ENCODE peak calls at places on chromosomes 7 and 10, in nine cellular contexts. One of them, this sample, is unnamed.
A peak's percentile ranks its signal among the peaks of the same experiment; 100 is the strongest.

GRCh38 chr10:64209574-64209973 is 688.4 kb downstream of the REEP3 start:
- DNase-seq in H4: no peak
- DNase-seq in stimulated activated CD4-positive, alpha-beta T cell treated with anti-CD3 and anti-CD28 coated beads, Interleukin-4, amount 100 ng/mL, for 1 hour: no peak
- DNase-seq in renal cortical epithelial cell: no peak
- DNase-seq in T-cell: no peak
- DNase-seq in NCI-H1694 treated with DMSO at 0.1 percent for 48 hours: no peak
- DNase-seq in AG08395: no peak
- DNase-seq in NCI-H1417 treated with DMSO at 0.1 percent for 48 hours: no peak
- DNase-seq in NCI-H2107: no peak
- DNase-seq in this sample: no peak

GRCh38 chr10:101569838-101570763 is 18.0 kb downstream of the POLL start:
- DNase-seq in H4: peak; percentile 54
- DNase-seq in stimulated activated CD4-positive, alpha-beta T cell treated with anti-CD3 and anti-CD28 coated beads, Interleukin-4, amount 100 ng/mL, for 1 hour: peak; percentile 82
- DNase-seq in renal cortical epithelial cell: no peak
- DNase-seq in T-cell: peak; percentile 69
- DNase-seq in NCI-H1694 treated with DMSO at 0.1 percent for 48 hours: peak; percentile 54
- DNase-seq in AG08395: peak; percentile 92
- DNase-seq in NCI-H1417 treated with DMSO at 0.1 percent for 48 hours: no peak
- DNase-seq in NCI-H2107: peak; percentile 26
- DNase-seq in this sample: peak; percentile 90

GRCh38 chr10:113880236-113880635 is 25.8 kb downstream of the NHLRC2 start:
- DNase-seq in H4: no peak
- DNase-seq in stimulated activated CD4-positive, alpha-beta T cell treated with anti-CD3 and anti-CD28 coated beads, Interleukin-4, amount 100 ng/mL, for 1 hour: no peak
- DNase-seq in renal cortical epithelial cell: peak; percentile 79
- DNase-seq in T-cell: no peak
- DNase-seq in NCI-H1694 treated with DMSO at 0.1 percent for 48 hours: no peak
- DNase-seq in AG08395: no peak
- DNase-seq in NCI-H1417 treated with DMSO at 0.1 percent for 48 hours: no peak
- DNase-seq in NCI-H2107: no peak
- DNase-seq in this sample: no peak

GRCh38 chr7:1312098-1313070 is 79.7 kb downstream of the UNCX start:
- DNase-seq in H4: no peak
- DNase-seq in stimulated activated CD4-positive, alpha-beta T cell treated with anti-CD3 and anti-CD28 coated beads, Interleukin-4, amount 100 ng/mL, for 1 hour: no peak
- DNase-seq in renal cortical epithelial cell: no peak
- DNase-seq in T-cell: no peak
- DNase-seq in NCI-H1694 treated with DMSO at 0.1 percent for 48 hours: no peak
- DNase-seq in AG08395: no peak
- DNase-seq in NCI-H1417 treated with DMSO at 0.1 percent for 48 hours: no peak
- DNase-seq in NCI-H2107: no peak
- DNase-seq in this sample: no peak

GRCh38 chr7:114082934-114083647 is 164.3 kb upstream of the PPP1R3A start:
- DNase-seq in H4: no peak
- DNase-seq in stimulated activated CD4-positive, alpha-beta T cell treated with anti-CD3 and anti-CD28 coated beads, Interleukin-4, amount 100 ng/mL, for 1 hour: no peak
- DNase-seq in renal cortical epithelial cell: peak; percentile 2
- DNase-seq in T-cell: no peak
- DNase-seq in NCI-H1694 treated with DMSO at 0.1 percent for 48 hours: no peak
- DNase-seq in AG08395: no peak
- DNase-seq in NCI-H1417 treated with DMSO at 0.1 percent for 48 hours: no peak
- DNase-seq in NCI-H2107: no peak
- DNase-seq in this sample: peak; percentile 67

GRCh38 chr10:76126607-76127190 is 695.3 kb downstream of the LRMDA start:
- DNase-seq in H4: peak; percentile 56
- DNase-seq in stimulated activated CD4-positive, alpha-beta T cell treated with anti-CD3 and anti-CD28 coated beads, Interleukin-4, amount 100 ng/mL, for 1 hour: no peak
- DNase-seq in renal cortical epithelial cell: peak; percentile 73
- DNase-seq in T-cell: no peak
- DNase-seq in NCI-H1694 treated with DMSO at 0.1 percent for 48 hours: no peak
- DNase-seq in AG08395: peak; percentile 56
- DNase-seq in NCI-H1417 treated with DMSO at 0.1 percent for 48 hours: no peak
- DNase-seq in NCI-H2107: no peak
- DNase-seq in this sample: no peak

GRCh38 chr10:81820418-81820817 is 54.6 kb upstream of the NRG3 start:
- DNase-seq in H4: peak; percentile 21
- DNase-seq in stimulated activated CD4-positive, alpha-beta T cell treated with anti-CD3 and anti-CD28 coated beads, Interleukin-4, amount 100 ng/mL, for 1 hour: no peak
- DNase-seq in renal cortical epithelial cell: peak; percentile 50
- DNase-seq in T-cell: no peak
- DNase-seq in NCI-H1694 treated with DMSO at 0.1 percent for 48 hours: peak; percentile 3
- DNase-seq in AG08395: no peak
- DNase-seq in NCI-H1417 treated with DMSO at 0.1 percent for 48 hours: no peak
- DNase-seq in NCI-H2107: no peak
- DNase-seq in this sample: no peak

GRCh38 chr7:140403878-140404564 is at the start of gene RAB19:
- DNase-seq in H4: no peak
- DNase-seq in stimulated activated CD4-positive, alpha-beta T cell treated with anti-CD3 and anti-CD28 coated beads, Interleukin-4, amount 100 ng/mL, for 1 hour: peak; percentile 45
- DNase-seq in renal cortical epithelial cell: peak; percentile 19
- DNase-seq in T-cell: peak; percentile 50
- DNase-seq in NCI-H1694 treated with DMSO at 0.1 percent for 48 hours: no peak
- DNase-seq in AG08395: no peak
- DNase-seq in NCI-H1417 treated with DMSO at 0.1 percent for 48 hours: peak; percentile 33
- DNase-seq in NCI-H2107: peak; percentile 33
- DNase-seq in this sample: peak; percentile 77

GRCh38 chr7:32221756-32222155 is 151.5 kb upstream of the PDE1C start:
- DNase-seq in H4: no peak
- DNase-seq in stimulated activated CD4-positive, alpha-beta T cell treated with anti-CD3 and anti-CD28 coated beads, Interleukin-4, amount 100 ng/mL, for 1 hour: no peak
- DNase-seq in renal cortical epithelial cell: no peak
- DNase-seq in T-cell: no peak
- DNase-seq in NCI-H1694 treated with DMSO at 0.1 percent for 48 hours: peak; percentile 7
- DNase-seq in AG08395: no peak
- DNase-seq in NCI-H1417 treated with DMSO at 0.1 percent for 48 hours: no peak
- DNase-seq in NCI-H2107: no peak
- DNase-seq in this sample: no peak

GRCh38 chr10:16686081-16686902 is 130.9 kb downstream of the RSU1 start:
- DNase-seq in H4: no peak
- DNase-seq in stimulated activated CD4-positive, alpha-beta T cell treated with anti-CD3 and anti-CD28 coated beads, Interleukin-4, amount 100 ng/mL, for 1 hour: no peak
- DNase-seq in renal cortical epithelial cell: no peak
- DNase-seq in T-cell: no peak
- DNase-seq in NCI-H1694 treated with DMSO at 0.1 percent for 48 hours: no peak
- DNase-seq in AG08395: no peak
- DNase-seq in NCI-H1417 treated with DMSO at 0.1 percent for 48 hours: no peak
- DNase-seq in NCI-H2107: no peak
- DNase-seq in this sample: no peak

GRCh38 chr7:100860702-100861615 is 6.2 kb upstream of the TRIP6 start:
- DNase-seq in H4: no peak
- DNase-seq in stimulated activated CD4-positive, alpha-beta T cell treated with anti-CD3 and anti-CD28 coated beads, Interleukin-4, amount 100 ng/mL, for 1 hour: no peak
- DNase-seq in renal cortical epithelial cell: no peak
- DNase-seq in T-cell: no peak
- DNase-seq in NCI-H1694 treated with DMSO at 0.1 percent for 48 hours: no peak
- DNase-seq in AG08395: no peak
- DNase-seq in NCI-H1417 treated with DMSO at 0.1 percent for 48 hours: no peak
- DNase-seq in NCI-H2107: no peak
- DNase-seq in this sample: no peak

GRCh38 chr10:34862892-34863291 is 47.8 kb upstream of the PARD3 start:
- DNase-seq in H4: no peak
- DNase-seq in stimulated activated CD4-positive, alpha-beta T cell treated with anti-CD3 and anti-CD28 coated beads, Interleukin-4, amount 100 ng/mL, for 1 hour: no peak
- DNase-seq in renal cortical epithelial cell: no peak
- DNase-seq in T-cell: no peak
- DNase-seq in NCI-H1694 treated with DMSO at 0.1 percent for 48 hours: no peak
- DNase-seq in AG08395: no peak
- DNase-seq in NCI-H1417 treated with DMSO at 0.1 percent for 48 hours: no peak
- DNase-seq in NCI-H2107: no peak
- DNase-seq in this sample: no peak

GRCh38 chr10:132929953-132930640 is 12.3 kb downstream of the CFAP46 start:
- DNase-seq in H4: no peak
- DNase-seq in stimulated activated CD4-positive, alpha-beta T cell treated with anti-CD3 and anti-CD28 coated beads, Interleukin-4, amount 100 ng/mL, for 1 hour: peak; percentile 23
- DNase-seq in renal cortical epithelial cell: no peak
- DNase-seq in T-cell: no peak
- DNase-seq in NCI-H1694 treated with DMSO at 0.1 percent for 48 hours: no peak
- DNase-seq in AG08395: no peak
- DNase-seq in NCI-H1417 treated with DMSO at 0.1 percent for 48 hours: no peak
- DNase-seq in NCI-H2107: no peak
- DNase-seq in this sample: peak; percentile 69

GRCh38 chr7:90006988-90007387 is 147.3 kb upstream of the STEAP1 start:
- DNase-seq in H4: no peak
- DNase-seq in stimulated activated CD4-positive, alpha-beta T cell treated with anti-CD3 and anti-CD28 coated beads, Interleukin-4, amount 100 ng/mL, for 1 hour: no peak
- DNase-seq in renal cortical epithelial cell: no peak
- DNase-seq in T-cell: no peak
- DNase-seq in NCI-H1694 treated with DMSO at 0.1 percent for 48 hours: no peak
- DNase-seq in AG08395: no peak
- DNase-seq in NCI-H1417 treated with DMSO at 0.1 percent for 48 hours: no peak
- DNase-seq in NCI-H2107: no peak
- DNase-seq in this sample: no peak

GRCh38 chr10:77784856-77785255 is 141.7 kb downstream of the DLG5 start:
- DNase-seq in H4: no peak
- DNase-seq in stimulated activated CD4-positive, alpha-beta T cell treated with anti-CD3 and anti-CD28 coated beads, Interleukin-4, amount 100 ng/mL, for 1 hour: no peak
- DNase-seq in renal cortical epithelial cell: peak; percentile 93
- DNase-seq in T-cell: no peak
- DNase-seq in NCI-H1694 treated with DMSO at 0.1 percent for 48 hours: no peak
- DNase-seq in AG08395: peak; percentile 67
- DNase-seq in NCI-H1417 treated with DMSO at 0.1 percent for 48 hours: no peak
- DNase-seq in NCI-H2107: no peak
- DNase-seq in this sample: peak; percentile 11

GRCh38 chr10:29915116-29915785 is 144.1 kb downstream of the JCAD start:
- DNase-seq in H4: no peak
- DNase-seq in stimulated activated CD4-positive, alpha-beta T cell treated with anti-CD3 and anti-CD28 coated beads, Interleukin-4, amount 100 ng/mL, for 1 hour: no peak
- DNase-seq in renal cortical epithelial cell: peak; percentile 64
- DNase-seq in T-cell: no peak
- DNase-seq in NCI-H1694 treated with DMSO at 0.1 percent for 48 hours: no peak
- DNase-seq in AG08395: peak; percentile 7
- DNase-seq in NCI-H1417 treated with DMSO at 0.1 percent for 48 hours: no peak
- DNase-seq in NCI-H2107: no peak
- DNase-seq in this sample: no peak

GRCh38 chr10:16854623-16855022 is 37.4 kb upstream of the RSU1 start:
- DNase-seq in H4: no peak
- DNase-seq in stimulated activated CD4-positive, alpha-beta T cell treated with anti-CD3 and anti-CD28 coated beads, Interleukin-4, amount 100 ng/mL, for 1 hour: no peak
- DNase-seq in renal cortical epithelial cell: peak; percentile 88
- DNase-seq in T-cell: no peak
- DNase-seq in NCI-H1694 treated with DMSO at 0.1 percent for 48 hours: no peak
- DNase-seq in AG08395: peak; percentile 57
- DNase-seq in NCI-H1417 treated with DMSO at 0.1 percent for 48 hours: no peak
- DNase-seq in NCI-H2107: no peak
- DNase-seq in this sample: no peak

This sample was measured in upper lobe of right lung.